ENCODE peak calls at places on chromosomes 13 and 19, in four cellular contexts. P is fibroblast of pulmonary artery, V is left ventricle myocardium inferior, L is A549. X is an unnamed sample.

GRCh38 chr19:13881692-13882418 is 4.9 kb downstream of the NANOS3 start:
- DNase-seq in P (no peak), V (no peak), L (no peak), X (peak)

GRCh38 chr19:45187421-45188100 is 9.0 kb downstream of the BLOC1S3 start:
- DNase-seq in P (peak), V (no peak), L (peak), X (no peak)

GRCh38 chr19:10289167-10289835 is 451 bp upstream of the ICAM5 start:
- DNase-seq in P (peak), V (no peak), L (no peak), X (peak)

GRCh38 chr19:371501-372160 is 27.0 kb upstream of the MIER2 start:
- DNase-seq in P (peak), V (no peak), L (no peak), X (no peak)

GRCh38 chr13:39385621-39386231 is 217.3 kb downstream of the LHFPL6 start:
- DNase-seq in P (peak), V (no peak), L (no peak), X (no peak)

GRCh38 chr13:109840201-109840892 is 54.0 kb upstream of the IRS2 start:
- DNase-seq in P (peak), V (no peak), L (no peak), X (peak)

GRCh38 chr19:7383284-7383683 is 34.5 kb downstream of the ARHGEF18 start:
- DNase-seq in P (no peak), V (no peak), L (no peak), X (no peak)

GRCh38 chr19:16185925-16186234 is 670 bp downstream of the FAM32A start:
- DNase-seq in P (no peak), V (no peak), L (no peak), X (no peak)

GRCh38 chr19:51018745-51019543 is 565 bp downstream of the KLK10 start:
- DNase-seq in P (peak), V (no peak), L (no peak), X (peak)

GRCh38 chr19:4897146-4897545 is 5.5 kb downstream of the ARRDC5 start:
- DNase-seq in P (no peak), V (no peak), L (no peak), X (no peak)

GRCh38 chr19:45878043-45878794 is 7.7 kb downstream of the IRF2BP1 start:
- DNase-seq in P (no peak), V (no peak), L (no peak), X (no peak)

GRCh38 chr19:29946645-29947044 is 4.6 kb downstream of the URI1 start:
- DNase-seq in P (no peak), V (no peak), L (no peak), X (peak)

GRCh38 chr13:102440259-102440936 is 38.5 kb upstream of the FGF14 start:
- DNase-seq in P (no peak), V (no peak), L (no peak), X (no peak)

GRCh38 chr19:55578761-55579747 is 1.6 kb downstream of the ZNF579 start:
- DNase-seq in P (no peak), V (no peak), L (no peak), X (no peak)
- H3K4me3 ChIP-seq in P (peak), V (peak), L (peak), X (peak)

DNA sequence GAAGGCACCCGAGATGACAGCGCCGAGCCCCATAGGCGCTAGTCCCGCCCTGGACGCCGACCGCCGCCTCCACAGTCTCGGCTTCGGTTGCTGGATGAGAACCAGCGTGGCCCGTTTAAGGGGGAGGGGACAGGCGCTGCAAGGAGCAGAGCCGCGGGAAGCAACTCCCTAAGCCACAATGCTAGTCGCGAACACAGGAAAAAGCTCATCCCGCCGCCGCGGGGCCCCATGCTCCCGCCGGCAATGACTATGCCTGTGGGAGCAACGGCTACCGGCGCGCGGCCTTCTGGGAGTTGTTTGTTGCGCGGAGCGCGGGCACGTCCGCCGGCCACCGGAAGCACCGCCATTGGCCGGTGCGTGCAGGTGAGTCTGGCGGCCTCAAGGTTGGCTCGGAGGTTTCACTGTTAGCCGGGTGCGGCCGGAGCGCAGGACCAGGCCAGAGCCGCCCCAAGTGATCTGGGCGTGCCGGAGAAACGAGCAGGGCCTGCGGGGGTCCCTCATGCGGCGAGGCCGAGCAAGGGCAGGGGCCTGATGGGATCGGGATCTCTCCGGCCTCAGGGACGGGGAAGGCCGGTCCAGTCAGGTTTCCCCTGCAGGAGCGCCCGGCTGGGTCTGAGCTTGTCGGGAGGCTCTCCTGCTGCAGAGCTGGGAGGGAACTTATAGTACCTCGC is at the start of gene ZNF544:
- DNase-seq in P (peak), V (peak), L (peak), X (peak)
- TF ChIP-seq CTCF in P (peak), V (peak), L (no peak), X (peak)

GRCh38 chr13:98222081-98222554 is 45.0 kb upstream of the RNF113B start:
- DNase-seq in P (peak), V (no peak), L (no peak), X (no peak)

GRCh38 chr13:98221234-98221633 is 44.2 kb upstream of the RNF113B start:
- DNase-seq in P (no peak), V (no peak), L (no peak), X (no peak)

GRCh38 chr13:98223741-98224140 is 46.7 kb upstream of the RNF113B start:
- DNase-seq in P (no peak), V (no peak), L (no peak), X (no peak)

GRCh38 chr13:98224557-98224956 is 47.5 kb upstream of the RNF113B start:
- DNase-seq in P (no peak), V (no peak), L (no peak), X (no peak)

GRCh38 chr13:98222816-98223215 is 45.7 kb upstream of the RNF113B start:
- DNase-seq in P (no peak), V (no peak), L (no peak), X (no peak)
- H3K4me3 ChIP-seq in P (no peak), V (no peak), L (no peak), X (no peak)

DNA sequence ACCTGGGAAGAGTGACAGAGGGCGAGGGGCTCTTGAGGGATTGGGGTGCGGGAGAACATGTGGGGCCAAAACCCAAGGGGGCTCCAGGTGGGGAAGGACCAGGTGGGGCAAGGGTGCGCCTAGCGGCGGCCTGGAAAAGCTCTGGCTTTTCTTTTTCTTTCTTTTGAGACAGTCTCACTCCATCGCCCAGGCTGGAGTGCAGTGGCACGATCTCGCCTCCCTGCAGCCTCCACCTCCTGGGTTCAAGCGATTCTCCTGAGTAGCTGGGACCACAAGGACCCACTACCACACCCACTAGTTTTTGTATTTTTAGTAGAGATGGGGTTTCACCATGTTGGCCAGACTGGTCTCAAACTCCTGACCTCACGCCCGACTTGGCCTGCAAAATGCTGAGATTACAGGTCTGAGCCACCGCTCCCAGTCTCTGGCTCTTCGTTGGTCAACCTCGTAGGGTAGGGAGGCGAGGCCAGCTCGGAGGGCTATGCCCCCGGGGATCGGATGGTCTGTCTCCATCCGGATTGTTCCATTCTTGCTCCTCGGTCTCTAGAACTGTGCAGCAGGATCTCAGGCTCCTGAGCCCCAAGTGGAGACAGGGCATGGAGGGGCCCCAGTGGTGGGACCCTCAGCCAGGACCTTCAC is 3.7 kb downstream of the GADD45B start:
- DNase-seq in P (peak), V (no peak), L (no peak), X (no peak)
- TF ChIP-seq CTCF in P (peak), V (no peak), L (no peak), X (no peak)

GRCh38 chr19:31503211-31503610 is 154.0 kb upstream of the TSHZ3 start:
- DNase-seq in P (no peak), V (no peak), L (no peak), X (no peak)
- H3K4me3 ChIP-seq in P (no peak), V (no peak), L (no peak), X (no peak)

X was measured in foreskin fibroblast.